ENCODE peak calls at places on chromosomes 5 and 9, in seven cellular contexts. H is lung, K is left ventricle myocardium inferior, G is AG04450, I is upper lobe of right lung, O is COR-L47, A is activated T-cell treated with anti-CD3 and anti-CD28 coated beads for 1 hour. Y is an unnamed sample.
A peak's percentile ranks its signal among the peaks of the same experiment; 100 is the strongest.

GRCh38 chr5:43428034-43428712 is 16.0 kb upstream of the CCL28 start:
- DNase-seq in A (no peak), O (no peak), H (no peak), G (no peak), I (no peak), K (no peak), Y (no peak)

GRCh38 chr5:53027913-53028312 is 38.8 kb downstream of the ITGA2 start:
- DNase-seq in G (no peak), A (no peak), K (peak; percentile 36), O (no peak), H (no peak), I (no peak), Y (no peak)

GRCh38 chr9:93962561-93963440 is 7.6 kb upstream of the BARX1 start:
- DNase-seq in O (peak; percentile 87), A (peak; percentile 78), G (peak; percentile 53), K (peak; percentile 71), I (peak; percentile 86), H (peak; percentile 86), Y (no peak)

GRCh38 chr5:77644443-77645157 is 6.1 kb upstream of the OTP start:
- DNase-seq in A (no peak), G (no peak), I (no peak), H (no peak), O (peak; percentile 7), K (no peak), Y (no peak)

GRCh38 chr5:55816342-55816741 is 34.8 kb upstream of the IL31RA start:
- DNase-seq in I (no peak), K (no peak), O (no peak), H (no peak), A (no peak), G (peak; percentile 88), Y (no peak)

GRCh38 chr9:13424204-13424603 is 144.7 kb upstream of the MPDZ start:
- DNase-seq in G (no peak), K (no peak), H (no peak), A (no peak), I (no peak), O (no peak), Y (no peak)

GRCh38 chr5:23930985-23931384 is 423.6 kb downstream of the PRDM9 start:
- DNase-seq in H (no peak), G (no peak), A (no peak), I (no peak), O (no peak), K (no peak), Y (no peak)

GRCh38 chr5:135079760-135080159 is 45.7 kb upstream of the PITX1 start:
- DNase-seq in G (no peak), H (no peak), O (no peak), I (peak; percentile 33), K (no peak), A (no peak), Y (no peak)

GRCh38 chr5:97906135-97906534 is 723.1 kb upstream of the RIOK2 start:
- DNase-seq in H (no peak), A (no peak), K (no peak), G (no peak), I (no peak), O (no peak), Y (no peak)

GRCh38 chr5:68251386-68251785 is 35.8 kb downstream of the PIK3R1 start:
- DNase-seq in O (no peak), H (no peak), G (no peak), I (no peak), A (peak; percentile 46), K (peak; percentile 27), Y (no peak)

GRCh38 chr5:155878991-155879575 is 447.9 kb upstream of the SGCD start:
- DNase-seq in K (no peak), I (no peak), G (no peak), A (no peak), O (no peak), H (no peak), Y (no peak)

Y was measured in chondrocyte.